ENCODE peak calls at places on chromosomes 6 and 20, in nine cellular contexts. S, H, V, P, B, T, R, A and O are unnamed samples.

GRCh38 chr20:32642257-32643046 is 31.3 kb downstream of the C20orf203 start:
- DNase-seq in B (no peak), H (no peak), S (no peak), A (no peak), R (no peak), V (no peak), P (no peak), T (no peak), O (no peak)

GRCh38 chr6:13395272-13396237 is 67.2 kb upstream of the TBC1D7 start:
- DNase-seq in P (no peak), A (peak; percentile 69), T (peak; percentile 93), R (peak; percentile 50), V (peak; percentile 15), S (peak; percentile 62), B (peak; percentile 25), H (no peak), O (peak; percentile 96)

GRCh38 chr20:31821427-31821826 is 2.3 kb downstream of the MYLK2 start:
- DNase-seq in P (no peak), S (no peak), T (no peak), R (no peak), H (no peak), B (no peak), V (no peak), A (no peak), O (no peak)

GRCh38 chr6:165231177-165231576 is 78.2 kb downstream of the C6orf118 start:
- DNase-seq in S (no peak), V (no peak), P (no peak), R (no peak), T (no peak), B (no peak), A (no peak), H (no peak), O (no peak)

GRCh38 chr20:56400001-56400640 is 7.7 kb downstream of the CSTF1 start:
- DNase-seq in A (peak; percentile 80), B (no peak), R (peak; percentile 49), P (no peak), H (peak; percentile 48), V (peak; percentile 69), S (no peak), T (peak; percentile 56), O (peak; percentile 93)

GRCh38 chr6:139732451-139732850 is 358.0 kb upstream of the CITED2 start:
- DNase-seq in V (no peak), H (no peak), P (no peak), T (peak; percentile 76), A (peak; percentile 68), B (peak; percentile 70), R (peak; percentile 74), S (peak; percentile 27), O (peak; percentile 83)

GRCh38 chr6:134774244-134774643 is 175.7 kb downstream of the ALDH8A1 start:
- DNase-seq in R (no peak), S (no peak), T (peak; percentile 85), P (no peak), H (no peak), V (peak; percentile 5), B (peak; percentile 25), A (peak; percentile 62), O (peak; percentile 77)

GRCh38 chr6:84280030-84280429 is 52.6 kb upstream of the CEP162 start:
- DNase-seq in S (no peak), H (no peak), P (no peak), A (no peak), B (no peak), V (no peak), R (no peak), T (peak; percentile 27), O (no peak)

GRCh38 chr6:109388265-109388664 is 6.0 kb upstream of the CD164 start:
- DNase-seq in H (no peak), P (no peak), R (no peak), V (no peak), B (no peak), S (no peak), T (no peak), A (no peak), O (no peak)

GRCh38 chr6:23611776-23612381 is 514.1 kb upstream of the NRSN1 start:
- DNase-seq in S (no peak), R (peak; percentile 15), T (no peak), A (no peak), H (no peak), V (no peak), P (no peak), B (no peak), O (no peak)

GRCh38 chr20:47198996-47199552 is 157.4 kb downstream of the ZMYND8 start:
- DNase-seq in S (no peak), P (no peak), H (no peak), T (no peak), B (no peak), V (no peak), A (no peak), R (no peak), O (no peak)

GRCh38 chr20:47487175-47487917 is 14.3 kb upstream of the NCOA3 start:
- DNase-seq in A (no peak), B (no peak), R (no peak), H (peak; percentile 22), V (no peak), S (no peak), T (peak; percentile 34), P (no peak), O (peak; percentile 40)

DNA sequence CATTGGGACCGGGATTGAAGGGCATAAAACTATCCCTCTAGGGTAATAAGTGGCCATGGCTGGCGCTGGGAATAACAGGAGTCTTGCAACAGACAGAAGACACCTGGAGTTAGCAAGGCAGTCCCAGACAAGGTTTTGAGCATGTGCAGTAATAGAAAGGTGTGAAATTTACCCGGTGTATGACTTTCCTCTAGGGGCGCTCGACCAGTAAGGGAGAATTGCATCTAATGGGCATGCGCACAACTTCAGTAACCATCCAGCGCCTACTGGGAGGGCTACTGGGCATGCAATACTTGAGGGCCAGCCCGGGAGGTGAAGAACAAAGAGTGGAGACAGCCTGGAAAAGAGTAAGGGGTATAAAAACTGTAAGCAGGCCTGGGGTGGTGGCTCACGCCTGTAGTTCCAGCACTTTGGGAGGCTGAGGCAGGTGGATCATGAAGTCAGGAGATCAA is 32.7 kb downstream of the SERPINB6 start:
- DNase-seq in A (no peak), B (no peak), S (no peak), T (no peak), V (no peak), R (no peak), H (no peak), P (peak; percentile 43), O (peak; percentile 17)
- TF ChIP-seq CTCF in A (no peak), B (no peak), S (no peak), T (no peak), V (no peak), R (no peak), H (no peak), P (no peak), O (peak; percentile 17)

GRCh38 chr20:58518387-58518786 is 3.2 kb upstream of the APCDD1L start:
- DNase-seq in R (no peak), S (no peak), P (no peak), T (no peak), H (no peak), B (no peak), V (no peak), A (no peak), O (no peak)

GRCh38 chr20:58514321-58515239 is 619 bp downstream of the APCDD1L start:
- DNase-seq in B (no peak), S (no peak), R (no peak), V (no peak), H (no peak), T (peak; percentile 65), A (peak; percentile 23), P (no peak), O (no peak)

GRCh38 chr20:58512808-58513552 is 2.2 kb downstream of the APCDD1L start:
- DNase-seq in T (peak; percentile 57), V (no peak), R (no peak), H (no peak), B (no peak), S (no peak), A (no peak), P (no peak), O (no peak)

GRCh38 chr20:58513580-58514285 is 1.5 kb downstream of the APCDD1L start:
- DNase-seq in S (no peak), T (no peak), V (no peak), H (no peak), A (no peak), R (no peak), B (no peak), P (no peak), O (no peak)

GRCh38 chr20:58515240-58516212 is at the start of gene APCDD1L:
- DNase-seq in T (peak; percentile 89), P (no peak), V (no peak), H (no peak), S (no peak), A (peak; percentile 59), B (no peak), R (no peak), O (peak; percentile 37)
- H3K4me3 ChIP-seq in T (peak within 1 kb of the TSS; percentile 21), P (peak within 1 kb of the TSS; percentile 38), V (peak within 1 kb of the TSS; percentile 41), H (no peak within 1 kb of the TSS), S (peak within 1 kb of the TSS; percentile 38), A (peak within 1 kb of the TSS; percentile 50), B (peak within 1 kb of the TSS; percentile 47), R (peak within 1 kb of the TSS; percentile 0), O (peak within 1 kb of the TSS; percentile 42)

DNA sequence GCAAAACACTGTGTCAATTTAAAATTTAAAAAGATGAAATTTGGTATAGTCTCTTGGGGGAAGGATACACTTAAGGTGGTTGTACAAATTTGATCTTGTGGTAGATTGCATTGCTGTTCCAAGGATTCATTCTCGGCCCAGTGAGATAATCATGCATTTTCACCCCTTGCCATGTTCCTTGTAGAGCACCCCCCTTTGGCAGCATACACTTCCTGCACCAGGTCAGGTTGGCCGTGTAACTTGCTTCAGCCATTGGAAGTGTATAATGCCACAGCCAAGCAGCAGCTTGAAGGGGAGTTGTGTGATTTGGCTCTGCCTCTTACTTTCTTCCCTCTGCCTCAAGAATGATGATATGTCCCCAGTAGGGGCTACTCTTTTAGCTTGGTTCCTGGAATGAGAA is 21.9 kb downstream of the CCN2 start:
- DNase-seq in R (no peak), H (no peak), S (no peak), A (no peak), B (no peak), V (no peak), T (no peak), P (no peak), O (no peak)
- TF ChIP-seq CTCF in R (no peak), H (no peak), S (no peak), A (no peak), B (peak; percentile 4), V (no peak), T (peak; percentile 1), P (no peak), O (peak; percentile 10)

DNA sequence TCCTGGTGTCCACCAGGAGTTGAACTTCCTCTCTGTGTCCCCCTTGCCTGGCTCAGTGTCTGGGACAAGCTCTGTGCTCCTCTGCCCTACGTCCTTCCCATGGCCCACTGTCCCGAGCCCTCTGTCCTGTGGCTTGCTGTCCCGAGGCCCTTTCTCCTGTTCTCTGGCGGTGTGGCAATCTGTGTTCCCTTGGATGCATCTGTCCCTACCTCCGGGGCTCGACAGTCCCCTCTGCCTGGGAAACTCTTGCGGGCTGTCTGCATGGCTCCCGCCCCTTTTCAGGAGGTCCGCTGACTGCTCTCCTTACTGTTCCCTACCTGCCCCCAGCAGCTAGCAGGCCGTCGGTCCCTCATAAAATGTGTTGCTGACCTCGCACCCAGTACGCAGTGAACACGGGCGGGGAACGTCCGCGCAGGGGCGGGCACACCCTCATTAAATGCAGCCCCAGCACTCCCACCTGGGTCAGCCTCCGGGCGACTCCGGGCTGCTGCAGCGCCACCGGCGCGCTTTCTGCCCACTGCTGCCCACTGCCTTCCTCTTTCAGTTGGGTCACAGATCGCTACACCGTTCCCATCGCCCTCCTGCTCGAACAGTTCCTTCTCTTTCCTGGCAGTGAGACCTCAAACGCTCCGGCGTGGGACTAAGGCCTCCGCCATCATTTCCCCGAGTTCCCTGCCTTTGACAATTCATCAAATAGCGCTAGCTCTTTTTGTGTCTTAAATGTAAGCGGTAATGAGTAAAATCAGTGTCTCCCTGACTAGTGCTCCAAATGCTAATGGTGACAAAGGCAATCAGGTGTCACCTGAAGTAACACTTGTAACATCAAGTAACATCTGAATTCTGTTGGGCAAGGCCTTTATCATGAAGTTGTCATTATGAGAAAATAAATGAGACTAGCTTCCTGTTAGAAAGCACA is 60.5 kb downstream of the RSPH3 start:
- DNase-seq in P (no peak), H (no peak), A (no peak), V (no peak), R (no peak), S (no peak), T (no peak), B (no peak), O (no peak)
- H3K4me3 ChIP-seq in P (peak overlapping the region; percentile 20), H (peak overlapping the region; percentile 17), A (no peak overlapping the region), V (peak overlapping the region; percentile 23), R (no peak overlapping the region), S (peak overlapping the region; percentile 36), T (no peak overlapping the region), B (peak overlapping the region; percentile 24), O (peak overlapping the region; percentile 21)